ENCODE peak calls at places on chromosomes 16 and 17, in five cellular contexts. Q is BJ; U is psoas muscle; D is effector memory CD4-positive, alpha-beta T cell; G is fibroblast of lung. V is an unnamed sample.

GRCh38 chr17:77325826-77326581 is 185.2 kb downstream of the SEC14L1 start:
- DNase-seq in Q (no peak), U (no peak), G (no peak), D (no peak), V (no peak)

GRCh38 chr17:2344528-2344927 is 7.2 kb downstream of the SGSM2 start:
- DNase-seq in G (peak; percentile 43), U (no peak), Q (no peak), D (no peak), V (no peak)

GRCh38 chr17:43367588-43368242 is 31.1 kb upstream of the ARL4D start:
- DNase-seq in D (no peak), G (peak; percentile 97), U (no peak), Q (peak; percentile 51), V (no peak)

GRCh38 chr17:57585341-57586098 is 159.6 kb downstream of the CCDC182 start:
- DNase-seq in Q (no peak), D (no peak), G (no peak), U (no peak), V (no peak)

GRCh38 chr17:38448208-38448776 is 20.0 kb downstream of the ARHGAP23 start:
- DNase-seq in Q (no peak), G (no peak), D (no peak), U (no peak), V (no peak)

GRCh38 chr16:22262460-22262859 is 34.7 kb upstream of the POLR3E start:
- DNase-seq in Q (no peak), D (no peak), G (no peak), U (no peak), V (no peak)

GRCh38 chr17:64384253-64385186 is 6.1 kb downstream of the PECAM1 start:
- DNase-seq in D (no peak), U (no peak), G (no peak), Q (no peak), V (no peak)

GRCh38 chr17:57670769-57671545 is 74.1 kb downstream of the CCDC182 start:
- DNase-seq in G (no peak), Q (no peak), U (no peak), D (no peak), V (peak; percentile 14)

GRCh38 chr16:88305176-88305575 is 77.6 kb upstream of the ZNF469 start:
- DNase-seq in Q (no peak), U (peak; percentile 24), D (no peak), G (no peak), V (no peak)

GRCh38 chr16:81582655-81583441 is 138.2 kb downstream of the CMIP start:
- DNase-seq in G (peak; percentile 46), Q (no peak), D (no peak), U (no peak), V (peak; percentile 86)

GRCh38 chr17:75742337-75742736 is 21.1 kb downstream of the ITGB4 start:
- DNase-seq in Q (no peak), U (no peak), D (no peak), G (no peak), V (no peak)

GRCh38 chr16:66290431-66290830 is 76.1 kb upstream of the CDH5 start:
- DNase-seq in U (no peak), D (no peak), Q (no peak), G (no peak), V (no peak)

GRCh38 chr16:30509081-30509480 is 17.3 kb downstream of the ZNF768 start:
- DNase-seq in G (no peak), Q (no peak), D (no peak), U (no peak), V (no peak)

GRCh38 chr17:42227849-42228696 is 33.8 kb upstream of the GHDC start:
- DNase-seq in D (no peak), G (peak; percentile 57), U (no peak), Q (no peak), V (peak; percentile 15)

GRCh38 chr16:54424043-54424451 is 137.5 kb upstream of the IRX3 start:
- DNase-seq in U (no peak), D (no peak), G (no peak), Q (no peak), V (no peak)

GRCh38 chr17:50832267-50833227 is 2.8 kb upstream of the WFIKKN2 start:
- DNase-seq in Q (no peak), U (no peak), D (no peak), G (no peak), V (no peak)

GRCh38 chr16:2795714-2796143 is 2.5 kb upstream of the PRSS41 start:
- DNase-seq in G (no peak), Q (no peak), D (no peak), U (peak; percentile 10), V (no peak)

DNA sequence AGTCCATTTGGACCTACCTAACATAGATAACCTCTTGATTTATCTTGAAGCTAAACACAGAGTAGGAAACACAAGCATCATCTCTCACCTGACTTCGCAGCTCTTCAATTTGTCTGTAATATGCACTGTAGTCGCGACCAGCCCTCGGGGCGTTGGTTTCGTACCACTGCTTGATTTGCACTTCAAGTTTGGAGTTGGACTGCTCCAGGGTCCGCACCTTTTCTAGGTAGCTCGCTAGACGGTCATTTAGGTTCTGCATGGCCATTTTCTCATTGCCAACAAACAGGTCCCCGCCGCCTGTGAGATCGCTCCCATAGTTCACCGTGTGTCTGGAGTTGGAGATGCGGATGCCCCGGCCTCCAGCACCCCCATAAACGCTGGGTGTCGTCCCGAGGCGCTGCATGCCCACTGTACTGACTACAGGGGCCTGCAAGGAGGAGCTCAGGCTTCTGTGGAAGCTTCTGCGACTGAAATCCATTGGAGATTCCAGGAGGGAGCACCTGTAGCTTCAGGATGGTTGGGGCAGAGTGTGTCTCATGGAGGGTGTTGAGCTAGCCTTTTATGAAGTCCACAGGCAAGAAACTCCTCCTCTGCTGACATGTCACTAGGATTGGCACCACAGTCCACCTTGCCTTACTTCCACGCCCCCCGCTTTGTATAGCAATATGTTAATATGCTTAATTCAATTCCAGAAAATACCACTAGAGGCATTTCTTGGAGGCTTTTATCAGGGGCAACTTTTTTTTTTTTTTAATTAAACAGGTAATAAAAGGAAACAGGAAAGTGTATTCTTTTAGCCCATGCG is at the start of gene KRT20:
- DNase-seq in U (no peak), G (no peak), D (no peak), Q (no peak), V (no peak)
- H3K4me3 ChIP-seq in U (no peak within 1 kb of the TSS), G (no peak within 1 kb of the TSS), D (no peak within 1 kb of the TSS), Q (no peak within 1 kb of the TSS), V (no peak within 1 kb of the TSS)

DNA sequence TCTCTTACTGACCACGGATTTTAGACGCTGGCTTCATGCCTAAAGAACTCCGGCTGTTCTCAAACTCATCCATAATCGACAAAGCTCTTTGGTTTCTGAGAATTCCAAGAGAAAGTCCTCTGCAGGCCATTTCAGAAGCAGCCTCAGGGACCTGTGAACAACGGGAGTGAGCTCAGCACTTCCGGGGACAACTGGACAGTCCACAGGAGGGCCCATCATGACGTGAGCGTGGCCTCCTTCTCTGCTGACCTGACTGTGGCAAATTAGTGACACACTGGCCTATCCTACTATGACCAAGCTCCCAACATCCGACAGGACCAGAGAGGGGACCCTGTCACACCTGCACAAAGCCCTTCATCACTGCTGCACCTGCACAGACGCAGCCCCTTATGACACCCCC is 16.4 kb downstream of the CCDC57 start:
- DNase-seq in U (no peak), Q (no peak), D (no peak), G (no peak), V (no peak)
- H3K4me3 ChIP-seq in U (no peak overlapping the region), Q (no peak overlapping the region), D (no peak overlapping the region), G (no peak overlapping the region), V (no peak overlapping the region)

DNA sequence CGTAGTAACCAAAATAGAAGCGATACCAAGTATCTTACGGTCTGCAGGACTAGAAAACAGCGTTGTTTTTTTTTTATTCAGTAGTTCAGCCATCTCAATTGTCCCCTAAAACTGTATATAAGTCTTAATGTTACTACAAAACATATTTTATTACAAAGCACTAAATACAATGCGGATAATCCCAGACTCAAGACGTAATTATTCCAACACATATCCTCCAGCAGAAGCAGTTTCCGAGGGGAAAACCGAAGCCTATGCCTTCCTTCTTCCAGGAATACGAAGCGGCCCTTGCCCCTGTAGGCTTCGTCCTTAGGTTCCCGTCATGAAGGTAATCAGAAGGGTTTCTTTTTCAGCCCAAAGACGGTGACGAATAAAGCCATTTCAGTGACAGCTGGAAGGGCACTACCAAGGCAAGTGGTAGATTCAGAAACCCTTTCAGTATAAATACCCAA is 2.3 kb downstream of the TMEM107 start:
- DNase-seq in U (no peak), Q (no peak), G (no peak), D (no peak), V (no peak)
- H3K4me3 ChIP-seq in U (peak overlapping the region; percentile 63), Q (peak overlapping the region; percentile 50), G (peak overlapping the region; percentile 67), D (peak overlapping the region; percentile 39), V (peak overlapping the region; percentile 47)

GRCh38 chr17:4733073-4733531 is 1.9 kb downstream of the MED11 start:
- DNase-seq in U (no peak), Q (no peak), G (no peak), D (no peak), V (no peak)
- H3K4me3 ChIP-seq in U (no peak overlapping the region), Q (no peak overlapping the region), G (no peak overlapping the region), D (no peak overlapping the region), V (no peak overlapping the region)

GRCh38 chr17:8149419-8150193 is 2.6 kb downstream of the PER1 start:
- DNase-seq in G (no peak), Q (no peak), U (no peak), D (no peak), V (no peak)

GRCh38 chr17:8151641-8152111 is 528 bp downstream of the PER1 start:
- DNase-seq in U (peak; percentile 98), G (peak; percentile 83), D (no peak), Q (no peak), V (peak; percentile 80)

GRCh38 chr17:8152112-8152775 is at the start of gene PER1:
- DNase-seq in G (peak; percentile 98), U (peak; percentile 99), D (peak; percentile 86), Q (peak; percentile 53), V (peak; percentile 99)

GRCh38 chr17:8151120-8151640 is 1.0 kb downstream of the PER1 start:
- DNase-seq in U (peak; percentile 97), Q (no peak), D (peak; percentile 87), G (peak; percentile 92), V (peak; percentile 96)

GRCh38 chr17:8150194-8151119 is 1.7 kb downstream of the PER1 start:
- DNase-seq in U (no peak), G (no peak), D (no peak), Q (no peak), V (no peak)
- H3K4me3 ChIP-seq in U (peak overlapping the region; percentile 97), G (peak overlapping the region; percentile 88), D (peak overlapping the region; percentile 54), Q (peak overlapping the region; percentile 63), V (peak overlapping the region; percentile 93)